ENCODE peak calls at places on chromosomes 12 and 14, in nine cellular contexts. W, T, N, V, B, H, E, P and U are unnamed samples.

GRCh38 chr14:102071283-102071998 is 15.4 kb downstream of the HSP90AA1 start:
- DNase-seq in W (no peak), T (no peak), N (no peak), V (no peak), B (no peak), H (no peak), E (no peak), P (no peak), U (peak; percentile 44)

GRCh38 chr12:124440841-124441381 is 126.5 kb downstream of the NCOR2 start:
- DNase-seq in W (no peak), T (no peak), N (no peak), V (no peak), B (no peak), H (no peak), E (no peak), P (no peak), U (no peak)

GRCh38 chr14:79057333-79057732 is 887.2 kb downstream of the NRXN3 start:
- DNase-seq in W (no peak), T (no peak), N (no peak), V (no peak), B (no peak), H (no peak), E (no peak), P (no peak), U (no peak)

GRCh38 chr14:44895716-44896115 is 66.0 kb downstream of the KLHL28 start:
- DNase-seq in W (no peak), T (no peak), N (no peak), V (no peak), B (no peak), H (no peak), E (no peak), P (no peak), U (no peak)

GRCh38 chr12:7190268-7191055 is 976 bp downstream of the PEX5 start:
- DNase-seq in W (no peak), T (peak; percentile 32), N (peak; percentile 80), V (peak; percentile 65), B (no peak), H (no peak), E (no peak), P (peak; percentile 63), U (peak; percentile 74)

GRCh38 chr12:57215668-57216013 is 953 bp upstream of the NXPH4 start:
- DNase-seq in W (no peak), T (no peak), N (no peak), V (no peak), B (no peak), H (no peak), E (no peak), P (no peak), U (peak; percentile 67)

GRCh38 chr12:49476091-49476490 is 62.7 kb upstream of the KCNH3 start:
- DNase-seq in W (no peak), T (no peak), N (no peak), V (no peak), B (no peak), H (no peak), E (no peak), P (no peak), U (no peak)

GRCh38 chr14:64502476-64503183 is 1.0 kb downstream of the ZBTB25 start:
- DNase-seq in W (peak; percentile 43), T (peak; percentile 36), N (no peak), V (peak; percentile 48), B (no peak), H (peak; percentile 17), E (no peak), P (no peak), U (peak; percentile 81)

GRCh38 chr12:32312049-32312670 is 87.2 kb upstream of the FGD4 start:
- DNase-seq in W (no peak), T (no peak), N (no peak), V (peak; percentile 82), B (peak; percentile 32), H (no peak), E (no peak), P (no peak), U (peak; percentile 87)

GRCh38 chr14:36420288-36420687 is 99.7 kb downstream of the NKX2-1 start:
- DNase-seq in W (no peak), T (no peak), N (no peak), V (no peak), B (peak; percentile 26), H (no peak), E (no peak), P (no peak), U (no peak)
- H3K27ac ChIP-seq in W (no peak overlapping the region), T (no peak overlapping the region), N (no peak overlapping the region), V (no peak overlapping the region), B (no peak overlapping the region), H (no peak overlapping the region), E (no peak overlapping the region), P (no peak overlapping the region), U (no peak overlapping the region)

GRCh38 chr14:86777950-86778602 is 1214.9 kb downstream of the GALC start:
- DNase-seq in W (no peak), T (no peak), N (no peak), V (no peak), B (no peak), H (no peak), E (no peak), P (no peak), U (no peak)
- H3K27ac ChIP-seq in W (no peak overlapping the region), T (no peak overlapping the region), N (no peak overlapping the region), V (no peak overlapping the region), B (no peak overlapping the region), H (no peak overlapping the region), E (no peak overlapping the region), P (no peak overlapping the region), U (no peak overlapping the region)

DNA sequence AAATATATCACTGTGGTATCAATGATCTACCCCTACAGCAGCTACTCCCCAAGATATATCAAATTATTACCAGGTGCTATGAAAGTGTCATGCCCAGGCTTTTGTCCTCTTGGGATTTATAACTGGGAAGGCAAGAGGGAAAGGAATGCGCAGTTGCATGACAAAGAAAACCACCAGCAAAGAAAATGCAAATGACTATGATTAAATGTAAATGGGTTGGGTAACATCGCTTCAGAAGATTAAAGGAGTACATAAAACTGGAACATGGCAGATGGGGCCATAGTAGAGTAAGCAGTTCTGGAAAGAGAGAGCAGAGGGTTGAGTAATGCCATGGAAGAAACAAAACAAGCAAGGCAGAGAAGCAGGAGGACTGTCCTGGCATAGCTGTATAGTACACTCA is 493.1 kb downstream of the NOVA1 start:
- DNase-seq in W (no peak), T (no peak), N (no peak), V (no peak), B (no peak), H (no peak), E (no peak), P (no peak), U (no peak)
- H3K27ac ChIP-seq in W (no peak overlapping the region), T (no peak overlapping the region), N (no peak overlapping the region), V (no peak overlapping the region), B (no peak overlapping the region), H (no peak overlapping the region), E (no peak overlapping the region), P (no peak overlapping the region), U (no peak overlapping the region)

GRCh38 chr14:91108941-91109611 is 4.8 kb upstream of the DGLUCY start:
- DNase-seq in W (peak; percentile 46), T (peak; percentile 46), N (no peak), V (no peak), B (no peak), H (peak; percentile 12), E (no peak), P (no peak), U (no peak)
- H3K27ac ChIP-seq in W (peak overlapping the region; percentile 62), T (peak overlapping the region; percentile 75), N (no peak overlapping the region), V (no peak overlapping the region), B (no peak overlapping the region), H (peak overlapping the region; percentile 4), E (peak overlapping the region; percentile 61), P (peak overlapping the region; percentile 78), U (no peak overlapping the region)

DNA sequence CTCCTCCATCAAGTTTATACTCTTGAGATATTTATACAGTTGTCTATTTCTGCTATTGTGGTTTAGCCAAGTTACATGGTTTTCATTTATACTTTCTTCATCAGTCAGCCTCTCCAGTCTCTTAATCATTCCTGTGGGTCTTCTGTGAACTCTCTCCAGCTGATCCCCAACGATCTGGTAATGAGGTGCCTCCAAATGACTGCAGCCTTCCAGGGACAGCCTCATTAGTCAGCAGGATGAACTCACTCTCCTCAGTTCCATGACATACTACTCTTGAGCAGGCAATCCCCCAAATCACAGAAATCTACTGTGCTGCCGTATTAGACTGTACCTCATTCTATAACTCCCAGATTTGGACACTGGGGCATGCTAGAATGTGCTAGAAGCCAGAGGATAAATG is 15.3 kb downstream of the AREL1 start:
- DNase-seq in W (no peak), T (no peak), N (no peak), V (no peak), B (no peak), H (no peak), E (no peak), P (no peak), U (no peak)
- H3K27ac ChIP-seq in W (no peak overlapping the region), T (no peak overlapping the region), N (no peak overlapping the region), V (no peak overlapping the region), B (no peak overlapping the region), H (no peak overlapping the region), E (no peak overlapping the region), P (no peak overlapping the region), U (no peak overlapping the region)